ENCODE peak calls at places on chromosomes 13 and 19, in six cellular contexts. O, D, U, B, K and W are unnamed samples.

GRCh38 chr19:10686661-10687517 is 14.3 kb upstream of the QTRT1 start:
- DNase-seq in O (peak), D (no peak), U (no peak), B (no peak), K (no peak), W (no peak)

GRCh38 chr19:58034476-58034790 is 608 bp downstream of the ZSCAN1 start:
- DNase-seq in O (no peak), D (no peak), U (no peak), B (no peak), K (no peak), W (no peak)

GRCh38 chr19:40165362-40165937 is 25.8 kb upstream of the MAP3K10 start:
- DNase-seq in O (no peak), D (peak), U (peak), B (peak), K (peak), W (peak)

GRCh38 chr13:110624766-110625756 is 9.7 kb downstream of the NAXD start:
- DNase-seq in O (no peak), D (no peak), U (no peak), B (no peak), K (no peak), W (no peak)

GRCh38 chr13:24744247-24744646 is 19.7 kb upstream of the RNF17 start:
- DNase-seq in O (no peak), D (no peak), U (no peak), B (no peak), K (no peak), W (no peak)

GRCh38 chr19:41541990-41542584 is 33.9 kb upstream of the CEACAM21 start:
- DNase-seq in O (peak), D (peak), U (no peak), B (peak), K (no peak), W (peak)

GRCh38 chr19:2629491-2630351 is 72.8 kb downstream of the GNG7 start:
- DNase-seq in O (no peak), D (no peak), U (no peak), B (no peak), K (no peak), W (no peak)

GRCh38 chr13:33191425-33192221 is 93.9 kb downstream of the STARD13 start:
- DNase-seq in O (no peak), D (no peak), U (no peak), B (no peak), K (no peak), W (no peak)

GRCh38 chr19:5131031-5131865 is 162.3 kb downstream of the KDM4B start:
- DNase-seq in O (no peak), D (no peak), U (no peak), B (no peak), K (no peak), W (peak)

GRCh38 chr19:16888629-16889371 is at the start of gene F2RL3:
- DNase-seq in O (no peak), D (peak), U (peak), B (no peak), K (no peak), W (peak)

GRCh38 chr19:50315773-50316448 is 13.3 kb downstream of the KCNC3 start:
- DNase-seq in O (no peak), D (peak), U (no peak), B (no peak), K (no peak), W (peak)

GRCh38 chr19:46821512-46822359 is 28.9 kb downstream of the AP2S1 start:
- DNase-seq in O (no peak), D (no peak), U (no peak), B (no peak), K (no peak), W (peak)

GRCh38 chr19:44749994-44750393 is 1.5 kb downstream of the BCL3 start:
- DNase-seq in O (no peak), D (no peak), U (no peak), B (no peak), K (no peak), W (no peak)

GRCh38 chr13:101627556-101627943 is 175.1 kb downstream of the ITGBL1 start:
- DNase-seq in O (no peak), D (no peak), U (peak), B (no peak), K (no peak), W (peak)

GRCh38 chr19:38869160-38869835 is 8.8 kb downstream of the RINL start:
- DNase-seq in O (no peak), D (no peak), U (no peak), B (peak), K (no peak), W (no peak)

GRCh38 chr19:51931921-51932320 is 4.6 kb downstream of the ZNF613 start:
- DNase-seq in O (no peak), D (no peak), U (no peak), B (no peak), K (no peak), W (no peak)

GRCh38 chr19:2636897-2637683 is 65.4 kb downstream of the GNG7 start:
- DNase-seq in O (no peak), D (peak), U (peak), B (peak), K (no peak), W (peak)

GRCh38 chr13:76967031-76967430 is 18.7 kb downstream of the ACOD1 start:
- DNase-seq in O (no peak), D (no peak), U (no peak), B (no peak), K (no peak), W (no peak)

GRCh38 chr19:57050863-57051262 is 68.9 kb upstream of the USP29 start:
- DNase-seq in O (no peak), D (no peak), U (no peak), B (no peak), K (no peak), W (no peak)

GRCh38 chr19:15911599-15912237 is 13.8 kb upstream of the CYP4F2 start:
- DNase-seq in O (no peak), D (peak), U (no peak), B (no peak), K (no peak), W (no peak)

GRCh38 chr19:29655648-29656335 is 9.5 kb upstream of the PLEKHF1 start:
- DNase-seq in O (no peak), D (no peak), U (no peak), B (no peak), K (no peak), W (no peak)

GRCh38 chr19:15935167-15935702 is 906 bp upstream of the CYP4F11 start:
- DNase-seq in O (no peak), D (no peak), U (no peak), B (no peak), K (no peak), W (no peak)

GRCh38 chr13:110397445-110397844 is 90.4 kb downstream of the COL4A2 start:
- DNase-seq in O (peak), D (no peak), U (no peak), B (no peak), K (no peak), W (no peak)

GRCh38 chr19:53980553-53981407 is 10.7 kb upstream of the CACNG6 start:
- DNase-seq in O (peak), D (no peak), U (no peak), B (no peak), K (no peak), W (no peak)

GRCh38 chr19:17001603-17002183 is 24.9 kb downstream of the CPAMD8 start:
- DNase-seq in O (no peak), D (no peak), U (no peak), B (no peak), K (no peak), W (no peak)

GRCh38 chr19:4988770-4989251 is 19.9 kb downstream of the KDM4B start:
- DNase-seq in O (no peak), D (no peak), U (no peak), B (no peak), K (no peak), W (no peak)

GRCh38 chr13:26881154-26881553 is 120.6 kb upstream of the GPR12 start:
- DNase-seq in O (peak), D (no peak), U (no peak), B (peak), K (no peak), W (no peak)

GRCh38 chr19:17830567-17831418 is 9.5 kb upstream of the INSL3 start:
- DNase-seq in O (no peak), D (peak), U (no peak), B (peak), K (no peak), W (peak)

GRCh38 chr13:102591988-102592781 is 4.6 kb upstream of the TPP2 start:
- DNase-seq in O (peak), D (peak), U (peak), B (peak), K (peak), W (peak)

GRCh38 chr13:20388184-20388583 is 137.5 kb downstream of the CRYL1 start:
- DNase-seq in O (no peak), D (no peak), U (no peak), B (no peak), K (no peak), W (no peak)

GRCh38 chr19:20664917-20665781 is 3.8 kb upstream of the ZNF626 start:
- DNase-seq in O (no peak), D (no peak), U (peak), B (no peak), K (no peak), W (no peak)

GRCh38 chr19:19274146-19274545 is 1.0 kb upstream of the TM6SF2 start:
- DNase-seq in O (no peak), D (no peak), U (no peak), B (no peak), K (no peak), W (no peak)

GRCh38 chr19:57452307-57452706 is 4.6 kb downstream of the VN1R1 start:
- DNase-seq in O (no peak), D (no peak), U (no peak), B (no peak), K (no peak), W (no peak)

GRCh38 chr19:45161715-45162463 is 1.1 kb upstream of the NKPD1 start:
- DNase-seq in O (no peak), D (no peak), U (no peak), B (no peak), K (no peak), W (no peak)

GRCh38 chr19:49710372-49710951 is 19.5 kb downstream of the CPT1C start:
- DNase-seq in O (no peak), D (no peak), U (no peak), B (no peak), K (no peak), W (no peak)

DNA sequence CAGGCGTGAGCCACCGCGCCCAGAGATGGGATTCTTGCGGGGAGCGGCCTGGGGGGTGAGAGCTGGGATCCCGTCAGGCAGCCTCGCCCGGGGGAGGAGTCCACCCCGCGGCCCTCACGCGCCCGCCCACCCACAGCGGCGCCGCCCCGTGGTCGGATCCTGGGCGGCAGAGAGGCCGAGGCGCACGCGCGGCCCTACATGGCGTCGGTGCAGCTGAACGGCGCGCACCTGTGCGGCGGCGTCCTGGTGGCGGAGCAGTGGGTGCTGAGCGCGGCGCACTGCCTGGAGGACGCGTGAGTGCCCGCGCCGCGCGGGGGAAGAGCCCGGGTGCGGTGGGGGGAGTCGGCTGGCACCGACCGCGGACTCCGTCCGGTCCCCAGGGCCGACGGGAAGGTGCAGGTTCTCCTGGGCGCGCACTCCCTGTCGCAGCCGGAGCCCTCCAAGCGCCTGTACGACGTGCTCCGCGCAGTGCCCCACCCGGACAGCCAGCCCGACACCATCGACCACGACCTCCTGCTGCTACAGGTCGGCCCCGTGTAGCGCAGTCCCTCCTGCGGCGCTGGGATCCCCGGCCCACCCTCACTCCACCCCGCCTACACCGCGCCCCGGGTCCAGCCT is 1.1 kb downstream of the CFD start:
- DNase-seq in O (peak), D (peak), U (peak), B (peak), K (no peak), W (peak)
- TF ChIP-seq CTCF in O (no peak), D (no peak), U (peak), B (no peak), K (no peak), W (no peak)

GRCh38 chr19:14496849-14497346 is 971 bp upstream of the GIPC1 start:
- DNase-seq in O (no peak), D (no peak), U (no peak), B (no peak), K (no peak), W (no peak)
- H3K4me3 ChIP-seq in O (no peak), D (peak), U (no peak), B (no peak), K (peak), W (no peak)

GRCh38 chr13:114111577-114111976 is 20.8 kb downstream of the RASA3 start:
- DNase-seq in O (no peak), D (no peak), U (no peak), B (no peak), K (peak), W (no peak)

GRCh38 chr13:114109646-114110045 is 22.8 kb downstream of the RASA3 start:
- DNase-seq in O (no peak), D (peak), U (peak), B (no peak), K (peak), W (no peak)

GRCh38 chr13:114108141-114108761 is 24.2 kb downstream of the RASA3 start:
- DNase-seq in O (no peak), D (no peak), U (no peak), B (no peak), K (peak), W (no peak)

GRCh38 chr13:114108894-114109293 is 23.5 kb downstream of the RASA3 start:
- DNase-seq in O (no peak), D (peak), U (no peak), B (no peak), K (no peak), W (no peak)

DNA sequence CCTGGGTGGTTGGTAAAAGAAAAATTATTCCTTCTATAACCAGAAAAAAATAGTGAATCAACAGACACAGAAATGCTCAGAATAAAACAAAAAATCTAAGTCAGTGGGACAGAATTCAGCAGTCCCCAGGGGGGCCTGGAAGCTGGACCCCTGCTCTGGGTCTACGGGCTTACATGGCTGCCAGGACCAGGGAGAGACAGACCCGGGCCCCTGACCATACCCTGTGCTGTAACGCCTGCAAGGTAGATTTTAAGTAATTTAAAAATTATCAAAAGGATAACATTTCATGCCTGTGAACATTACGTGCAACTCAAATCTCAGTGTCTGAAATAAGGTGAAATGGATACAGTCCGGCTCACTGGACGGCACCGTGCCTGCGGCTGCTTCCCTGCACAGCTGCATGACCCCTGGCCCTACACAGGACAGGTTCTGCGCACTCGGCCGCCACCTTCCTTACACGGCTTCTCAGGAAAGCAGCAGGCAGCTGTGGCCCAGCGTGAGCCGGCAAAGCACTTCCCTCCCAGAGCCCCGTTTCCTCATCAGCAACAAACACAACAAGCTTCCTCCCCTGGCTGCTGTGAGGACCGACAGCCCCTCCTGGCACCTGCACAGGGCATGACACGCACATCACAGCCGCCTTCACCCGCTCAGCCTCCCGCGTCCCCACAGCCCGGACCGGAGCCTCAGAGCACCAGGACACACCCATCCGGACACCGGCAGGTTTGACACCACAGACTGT is 22.2 kb downstream of the RASA3 start:
- DNase-seq in O (no peak), D (peak), U (peak), B (no peak), K (peak), W (peak)
- TF ChIP-seq CTCF in O (no peak), D (peak), U (peak), B (no peak), K (no peak), W (peak)

DNA sequence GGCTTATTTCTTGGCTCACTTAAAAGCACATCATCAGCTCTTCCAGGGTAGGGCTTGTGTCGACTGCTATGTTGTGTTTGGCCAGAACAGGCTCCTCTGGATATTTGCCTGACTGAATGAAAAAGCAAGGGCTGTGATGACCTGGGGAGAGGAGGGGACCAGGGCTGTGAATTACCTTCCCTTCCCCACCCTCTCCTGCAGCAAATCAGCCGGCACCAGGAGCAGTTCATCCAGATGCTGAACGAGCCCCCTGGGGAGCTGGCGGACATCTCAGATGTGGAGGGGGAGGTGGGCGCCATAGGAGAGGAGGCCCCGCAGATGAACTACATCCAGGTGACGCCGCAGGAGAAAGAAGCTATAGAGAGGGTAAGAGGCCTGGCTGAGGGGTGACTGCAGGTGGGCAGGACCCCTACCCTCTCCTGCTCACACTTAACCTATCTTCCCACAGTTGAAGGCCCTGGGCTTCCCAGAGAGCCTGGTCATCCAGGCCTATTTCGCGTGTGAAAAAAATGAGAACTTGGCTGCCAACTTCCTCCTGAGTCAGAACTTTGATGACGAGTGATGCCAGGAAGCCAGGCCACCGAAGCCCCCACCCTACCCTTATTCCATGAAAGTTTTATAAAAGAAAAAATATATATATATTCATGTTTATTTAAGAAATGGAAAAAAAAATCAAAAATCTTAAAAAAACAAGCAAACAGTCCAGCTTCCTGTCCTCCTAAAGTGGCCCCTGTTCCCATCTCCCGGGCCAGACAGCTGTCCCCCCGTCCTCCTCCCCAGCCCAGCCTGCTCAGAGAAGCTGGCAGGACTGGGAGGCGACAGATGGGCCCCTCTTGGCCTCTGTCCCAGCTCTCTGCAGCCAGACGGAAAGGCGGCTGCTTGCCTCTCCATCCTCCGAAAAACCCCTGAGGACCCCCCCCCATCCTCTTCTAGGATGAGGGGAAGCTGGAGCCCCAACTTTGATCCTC is 4.3 kb downstream of the GADD45GIP1 start:
- DNase-seq in O (no peak), D (no peak), U (no peak), B (no peak), K (no peak), W (no peak)
- H3K4me3 ChIP-seq in O (no peak), D (no peak), U (no peak), B (no peak), K (no peak), W (no peak)